ENCODE peak calls at places on chromosomes 7 and 10, in six cellular contexts. X is CD8-positive, alpha-beta T cell; A is right lobe of liver; T is heart left ventricle; J is CD4-positive, CD25-positive, alpha-beta regulatory T cell; W is DND-41. Y is an unnamed sample. For H3K4me1, the result is how much of the 10 kb centered on the place peaks cover.

GRCh38 chr10:77564781-77565589 is 72.6 kb downstream of the KCNMA1 start:
- DNase-seq in X (no peak), A (no peak), T (no peak), J (no peak), W (no peak), Y (no peak)

GRCh38 chr10:127148933-127149220 is 47.5 kb downstream of the INSYN2A start:
- DNase-seq in X (no peak), A (no peak), T (no peak), J (no peak), W (no peak), Y (no peak)

GRCh38 chr10:84423729-84424128 is 95.3 kb downstream of the CCSER2 start:
- DNase-seq in X (no peak), A (no peak), T (no peak), J (no peak), W (no peak), Y (no peak)

GRCh38 chr10:3331104-3331645 is 158.6 kb upstream of the PITRM1 start:
- DNase-seq in X (no peak), A (no peak), T (no peak), J (no peak), W (no peak), Y (no peak)

GRCh38 chr10:128739937-128740336 is 613.7 kb upstream of the MKI67 start:
- DNase-seq in X (no peak), A (no peak), T (no peak), J (no peak), W (no peak), Y (no peak)

GRCh38 chr7:49802600-49802999 is 29.2 kb downstream of the VWC2 start:
- DNase-seq in X (no peak), A (no peak), T (no peak), J (no peak), W (no peak), Y (no peak)

GRCh38 chr10:124650263-124650662 is 93.9 kb downstream of the FAM53B start:
- DNase-seq in X (peak), A (no peak), T (no peak), J (no peak), W (no peak), Y (no peak)

GRCh38 chr10:35934637-35934995 is 292.5 kb upstream of the FZD8 start:
- DNase-seq in X (no peak), A (no peak), T (no peak), J (no peak), W (no peak), Y (no peak)

GRCh38 chr10:43048301-43049051 is 28.4 kb upstream of the RET start:
- DNase-seq in X (no peak), A (peak), T (peak), J (no peak), W (no peak), Y (peak)

GRCh38 chr7:51222916-51223315 is 93.7 kb downstream of the COBL start:
- DNase-seq in X (no peak), A (no peak), T (no peak), J (no peak), W (no peak), Y (no peak)

GRCh38 chr10:17229016-17229716 is 1.1 kb downstream of the VIM start:
- DNase-seq in X (peak), A (peak), T (peak), J (peak), W (peak), Y (peak)

GRCh38 chr10:114541081-114541833 is 116.8 kb downstream of the ABLIM1 start:
- DNase-seq in X (peak), A (no peak), T (peak), J (peak), W (peak), Y (no peak)

DNA sequence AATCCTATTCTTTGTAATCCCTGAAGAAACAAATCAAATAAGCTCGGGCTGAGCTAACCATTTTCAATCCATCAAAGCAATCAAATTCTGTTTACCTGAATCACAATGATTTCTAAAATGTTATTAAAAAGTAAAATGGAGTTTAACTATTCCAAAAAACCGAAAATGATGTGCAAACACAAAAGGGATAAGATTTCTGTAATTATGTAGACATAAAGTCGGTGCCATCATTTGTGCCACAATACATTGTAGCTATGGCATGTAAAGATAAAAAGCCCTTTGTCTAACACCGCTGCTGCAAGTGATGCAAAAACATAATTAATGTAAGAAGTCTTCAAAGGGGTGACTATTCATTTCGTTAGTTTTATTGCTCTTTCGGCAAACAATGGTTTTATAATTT is 125.1 kb upstream of the FAM204A start:
- DNase-seq in X (no peak), A (no peak), T (no peak), J (no peak), W (no peak), Y (no peak)
- H3K4me1 ChIP-seq in X (under half), A (under half), T (under half), J (under half), W (under half), Y (under half)

GRCh38 chr10:70495691-70496261 is 17.2 kb downstream of the PALD1 start:
- DNase-seq in X (no peak), A (no peak), T (no peak), J (no peak), W (no peak), Y (no peak)
- H3K4me1 ChIP-seq in X (under half), A (under half), T (under half), J (under half), W (under half), Y (half or more)

GRCh38 chr7:5702876-5703571 is 78.4 kb downstream of the RNF216 start:
- DNase-seq in X (no peak), A (no peak), T (peak), J (no peak), W (no peak), Y (no peak)
- H3K4me1 ChIP-seq in X (under half), A (under half), T (under half), J (under half), W (under half), Y (under half)

DNA sequence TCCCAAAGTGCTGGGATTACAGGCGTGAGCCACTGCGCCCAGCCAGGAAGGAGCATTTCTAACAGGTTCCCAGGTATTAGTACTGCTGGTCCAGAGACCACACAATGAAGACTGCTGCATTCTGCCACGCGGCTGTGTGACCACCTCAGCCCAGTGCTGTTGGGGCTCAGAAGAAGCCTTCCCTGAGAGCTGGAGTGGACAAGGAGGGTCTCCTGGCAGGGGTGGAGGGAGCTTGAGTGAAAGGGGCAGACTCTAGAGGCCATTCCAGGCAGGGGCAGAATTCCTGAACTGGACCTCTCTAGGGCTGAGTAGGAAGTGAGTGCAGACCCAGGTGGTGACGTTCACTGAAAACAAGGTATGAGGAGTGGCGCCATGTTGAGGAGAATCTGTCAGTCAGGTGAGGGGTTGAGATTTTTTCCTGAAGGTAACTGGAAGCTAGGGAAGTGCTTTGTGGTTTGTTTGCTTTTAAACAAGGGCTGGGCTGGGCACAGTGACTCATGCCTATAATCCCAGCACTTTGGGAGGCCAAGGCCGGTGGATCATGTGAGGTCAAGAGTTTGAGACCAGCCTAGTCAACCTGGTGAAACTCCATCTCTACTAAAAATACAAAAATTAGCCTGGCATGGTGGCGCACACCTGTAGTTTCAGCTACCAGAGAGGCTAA is 67.6 kb downstream of the TACC2 start:
- DNase-seq in X (no peak), A (no peak), T (no peak), J (no peak), W (no peak), Y (no peak)
- H3K4me1 ChIP-seq in X (under half), A (under half), T (under half), J (under half), W (under half), Y (under half)

GRCh38 chr10:79409038-79410035 is 36.1 kb downstream of the ZCCHC24 start:
- DNase-seq in X (no peak), A (peak), T (no peak), J (no peak), W (no peak), Y (peak)

GRCh38 chr10:79405995-79406515 is 39.4 kb downstream of the ZCCHC24 start:
- DNase-seq in X (no peak), A (no peak), T (no peak), J (no peak), W (no peak), Y (no peak)

GRCh38 chr10:79406683-79407396 is 38.6 kb downstream of the ZCCHC24 start:
- DNase-seq in X (no peak), A (peak), T (peak), J (no peak), W (no peak), Y (peak)

GRCh38 chr10:79407811-79408795 is 37.3 kb downstream of the ZCCHC24 start:
- DNase-seq in X (no peak), A (peak), T (no peak), J (no peak), W (no peak), Y (peak)

DNA sequence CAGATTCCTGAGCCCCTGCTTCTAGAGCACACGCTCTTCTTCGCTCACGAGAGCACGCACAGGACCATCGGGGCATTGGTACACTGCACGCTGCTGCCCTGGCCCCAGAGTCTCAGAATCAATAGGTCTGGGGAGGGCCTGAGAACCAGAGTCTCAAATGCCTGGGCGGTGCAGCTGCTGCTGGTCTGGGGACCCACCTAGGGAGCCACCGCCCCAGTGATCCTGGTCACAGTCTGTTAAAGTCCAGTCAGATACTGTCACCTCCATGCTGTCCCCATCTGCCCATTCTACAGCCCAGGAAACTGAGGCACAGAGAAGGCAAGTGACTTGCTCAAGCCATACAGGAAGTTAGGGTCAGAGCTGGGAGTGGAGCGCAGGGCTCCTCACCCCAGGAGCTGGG is 38.0 kb downstream of the ZCCHC24 start:
- DNase-seq in X (no peak), A (no peak), T (no peak), J (no peak), W (no peak), Y (peak)
- H3K4me1 ChIP-seq in X (under half), A (half or more), T (half or more), J (under half), W (under half), Y (half or more)